ENCODE peak calls at places on chromosome 7, in five cellular contexts. One of them, this sample, is unnamed.

GRCh38 chr7:103432713-103433112 is 13.3 kb downstream of the SLC26A5 start:
- DNase-seq in WTC11: no peak
- DNase-seq in HepG2: no peak
- DNase-seq in K562: no peak
- DNase-seq in endothelial cell of umbilical vein: no peak
- DNase-seq in this sample: no peak

GRCh38 chr7:156064921-156065386 is 252.7 kb upstream of the SHH start:
- DNase-seq in endothelial cell of umbilical vein: peak
- DNase-seq in WTC11: no peak
- DNase-seq in K562: no peak
- DNase-seq in HepG2: peak
- DNase-seq in this sample: peak

GRCh38 chr7:81098213-81098612 is 179.4 kb upstream of the SEMA3C start:
- DNase-seq in HepG2: no peak
- DNase-seq in endothelial cell of umbilical vein: no peak
- DNase-seq in K562: no peak
- DNase-seq in WTC11: no peak
- DNase-seq in this sample: no peak

GRCh38 chr7:90660819-90661218 is 64.7 kb downstream of the CDK14 start:
- DNase-seq in K562: no peak
- DNase-seq in HepG2: no peak
- DNase-seq in WTC11: no peak
- DNase-seq in endothelial cell of umbilical vein: no peak
- DNase-seq in this sample: no peak

GRCh38 chr7:13050703-13051102 is 363.3 kb downstream of the ARL4A start:
- DNase-seq in K562: no peak
- DNase-seq in endothelial cell of umbilical vein: peak
- DNase-seq in HepG2: peak
- DNase-seq in WTC11: no peak
- DNase-seq in this sample: peak

GRCh38 chr7:28955356-28955722 is 2.8 kb downstream of the TRIL start:
- DNase-seq in HepG2: no peak
- DNase-seq in WTC11: no peak
- DNase-seq in K562: no peak
- DNase-seq in endothelial cell of umbilical vein: no peak
- DNase-seq in this sample: no peak

GRCh38 chr7:101542527-101543241 is 86.4 kb downstream of the MYL10 start:
- DNase-seq in WTC11: peak
- DNase-seq in HepG2: peak
- DNase-seq in endothelial cell of umbilical vein: peak
- DNase-seq in K562: peak
- DNase-seq in this sample: peak

GRCh38 chr7:151459726-151460473 is 20.0 kb upstream of the CRYGN start:
- DNase-seq in endothelial cell of umbilical vein: peak
- DNase-seq in WTC11: no peak
- DNase-seq in HepG2: peak
- DNase-seq in K562: no peak
- DNase-seq in this sample: peak

GRCh38 chr7:25189197-25189596 is 39.1 kb downstream of the NPVF start:
- DNase-seq in HepG2: peak
- DNase-seq in WTC11: no peak
- DNase-seq in K562: no peak
- DNase-seq in endothelial cell of umbilical vein: no peak
- DNase-seq in this sample: no peak

GRCh38 chr7:99557196-99557607 is 1.2 kb upstream of the ZNF655 start:
- DNase-seq in K562: peak
- DNase-seq in endothelial cell of umbilical vein: no peak
- DNase-seq in HepG2: no peak
- DNase-seq in WTC11: no peak
- DNase-seq in this sample: no peak

GRCh38 chr7:1886361-1887064 is 216.4 kb downstream of the ELFN1 start:
- DNase-seq in endothelial cell of umbilical vein: no peak
- DNase-seq in K562: no peak
- DNase-seq in HepG2: no peak
- DNase-seq in WTC11: no peak
- DNase-seq in this sample: no peak

GRCh38 chr7:48376263-48376662 is 205.0 kb downstream of the ABCA13 start:
- DNase-seq in K562: no peak
- DNase-seq in endothelial cell of umbilical vein: no peak
- DNase-seq in HepG2: no peak
- DNase-seq in WTC11: no peak
- DNase-seq in this sample: no peak

GRCh38 chr7:130084037-130084875 is 13.9 kb downstream of the KLHDC10 start:
- DNase-seq in endothelial cell of umbilical vein: peak
- DNase-seq in K562: peak
- DNase-seq in HepG2: peak
- DNase-seq in WTC11: no peak
- DNase-seq in this sample: peak

GRCh38 chr7:1112109-1112508 is 24.2 kb downstream of the GPER1 start:
- DNase-seq in endothelial cell of umbilical vein: peak
- DNase-seq in WTC11: no peak
- DNase-seq in K562: no peak
- DNase-seq in HepG2: no peak
- DNase-seq in this sample: no peak

GRCh38 chr7:36367561-36367889 is 22.1 kb upstream of the ANLN start:
- DNase-seq in K562: no peak
- DNase-seq in endothelial cell of umbilical vein: no peak
- DNase-seq in WTC11: no peak
- DNase-seq in HepG2: no peak
- DNase-seq in this sample: no peak

GRCh38 chr7:10022957-10023356 is 950.7 kb upstream of the PHF14 start:
- DNase-seq in endothelial cell of umbilical vein: peak
- DNase-seq in WTC11: peak
- DNase-seq in K562: no peak
- DNase-seq in HepG2: no peak
- DNase-seq in this sample: no peak

GRCh38 chr7:145036592-145037386 is 200.9 kb upstream of the TPK1 start:
- DNase-seq in HepG2: peak
- DNase-seq in K562: peak
- DNase-seq in endothelial cell of umbilical vein: peak
- DNase-seq in WTC11: peak
- DNase-seq in this sample: peak

GRCh38 chr7:24576171-24577052 is 3.2 kb downstream of the PALS2 start:
- DNase-seq in endothelial cell of umbilical vein: peak
- DNase-seq in K562: peak
- DNase-seq in WTC11: no peak
- DNase-seq in HepG2: peak
- DNase-seq in this sample: peak

GRCh38 chr7:131431289-131431688 is 103.6 kb downstream of the MKLN1 start:
- DNase-seq in WTC11: no peak
- DNase-seq in HepG2: no peak
- DNase-seq in K562: no peak
- DNase-seq in endothelial cell of umbilical vein: no peak
- DNase-seq in this sample: peak

GRCh38 chr7:17564678-17565209 is 266.3 kb downstream of the AHR start:
- DNase-seq in HepG2: no peak
- DNase-seq in K562: no peak
- DNase-seq in WTC11: no peak
- DNase-seq in endothelial cell of umbilical vein: peak
- DNase-seq in this sample: no peak

GRCh38 chr7:2233876-2234275 is 1.1 kb upstream of the MAD1L1 start:
- DNase-seq in endothelial cell of umbilical vein: peak
- DNase-seq in HepG2: no peak
- DNase-seq in K562: no peak
- DNase-seq in WTC11: no peak
- DNase-seq in this sample: no peak

DNA sequence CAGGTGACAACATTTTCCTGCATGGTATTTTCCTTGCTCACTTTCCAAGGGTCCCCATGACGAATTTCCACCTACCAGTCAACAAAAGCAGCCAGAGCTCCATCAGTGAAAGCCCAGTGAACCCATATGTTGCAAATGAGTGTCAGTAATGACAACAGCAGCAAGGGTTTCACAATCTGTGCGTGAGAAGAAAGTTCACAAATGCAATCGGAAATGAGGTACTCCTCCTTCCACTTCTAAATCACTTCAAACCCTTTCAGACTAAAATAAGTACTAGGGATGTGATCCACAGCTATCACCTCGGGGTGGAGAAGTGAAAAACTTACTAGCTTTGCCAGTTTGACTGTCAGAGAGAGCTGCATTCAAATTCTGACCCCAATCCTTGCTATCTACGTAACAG is 55.6 kb upstream of the BET1 start:
- DNase-seq in WTC11: no peak
- DNase-seq in HepG2: no peak
- DNase-seq in endothelial cell of umbilical vein: no peak
- DNase-seq in K562: no peak
- DNase-seq in this sample: no peak
- TF ChIP-seq MAX in WTC11: no peak
- TF ChIP-seq MAX in HepG2: no peak
- TF ChIP-seq MAX in endothelial cell of umbilical vein: no peak
- TF ChIP-seq MAX in K562: no peak
- TF ChIP-seq MAX in this sample: no peak

DNA sequence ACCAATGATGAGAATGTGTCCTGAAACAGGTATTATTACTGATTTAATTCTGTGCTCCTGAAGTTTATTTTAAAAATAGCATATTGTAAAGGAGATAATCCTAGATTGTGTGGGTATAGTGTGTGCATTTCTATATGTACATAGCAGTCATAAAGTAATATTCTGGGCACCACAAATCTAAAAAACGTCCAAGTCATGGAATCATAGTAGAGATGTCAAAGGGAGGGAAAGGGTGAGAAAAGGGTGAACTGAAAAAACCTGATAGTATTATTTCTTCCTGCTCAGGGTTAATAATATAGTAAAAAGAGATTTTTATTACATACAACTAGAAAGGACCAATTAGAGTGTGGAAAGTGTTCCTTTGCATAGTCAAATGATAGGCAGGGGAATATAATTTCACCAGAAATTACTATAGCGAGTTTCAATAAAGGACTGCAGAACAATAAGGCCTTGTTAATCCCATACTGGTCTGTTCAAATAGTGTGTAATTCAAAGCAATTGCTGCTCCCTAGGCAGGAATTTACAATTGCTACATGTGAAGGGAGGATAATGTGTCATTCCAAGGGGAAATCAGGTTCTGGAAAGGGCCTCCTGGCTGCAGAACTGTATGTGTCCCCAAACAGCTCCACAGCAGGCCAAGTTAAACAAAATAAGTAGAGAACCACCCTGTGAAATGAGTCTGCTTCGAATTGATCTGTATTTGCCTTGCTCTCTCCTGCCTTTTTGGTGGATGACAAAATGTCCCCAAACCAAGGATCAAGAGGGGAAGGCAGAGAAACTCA is 42.5 kb upstream of the KMT2E start:
- DNase-seq in WTC11: no peak
- DNase-seq in HepG2: peak
- DNase-seq in endothelial cell of umbilical vein: peak
- DNase-seq in K562: no peak
- DNase-seq in this sample: peak
- TF ChIP-seq MAX in WTC11: no peak
- TF ChIP-seq MAX in HepG2: no peak
- TF ChIP-seq MAX in endothelial cell of umbilical vein: no peak
- TF ChIP-seq MAX in K562: no peak
- TF ChIP-seq MAX in this sample: no peak

GRCh38 chr7:149794665-149795064 is 21.3 kb upstream of the ZNF467 start:
- DNase-seq in HepG2: no peak
- DNase-seq in K562: peak
- DNase-seq in endothelial cell of umbilical vein: no peak
- DNase-seq in WTC11: no peak
- DNase-seq in this sample: no peak

GRCh38 chr7:149795126-149795525 is 21.7 kb upstream of the ZNF467 start:
- DNase-seq in K562: no peak
- DNase-seq in HepG2: no peak
- DNase-seq in WTC11: no peak
- DNase-seq in endothelial cell of umbilical vein: no peak
- DNase-seq in this sample: no peak

GRCh38 chr7:149792220-149792595 is 18.8 kb upstream of the ZNF467 start:
- DNase-seq in HepG2: no peak
- DNase-seq in endothelial cell of umbilical vein: no peak
- DNase-seq in K562: no peak
- DNase-seq in WTC11: no peak
- DNase-seq in this sample: no peak

GRCh38 chr7:149791411-149792219 is 18.2 kb upstream of the ZNF467 start:
- DNase-seq in K562: no peak
- DNase-seq in HepG2: no peak
- DNase-seq in endothelial cell of umbilical vein: no peak
- DNase-seq in WTC11: no peak
- DNase-seq in this sample: no peak

GRCh38 chr7:149793261-149793660 is 19.9 kb upstream of the ZNF467 start:
- DNase-seq in endothelial cell of umbilical vein: no peak
- DNase-seq in WTC11: no peak
- DNase-seq in HepG2: no peak
- DNase-seq in K562: no peak
- DNase-seq in this sample: no peak
- TF ChIP-seq MAX in endothelial cell of umbilical vein: no peak
- TF ChIP-seq MAX in WTC11: no peak
- TF ChIP-seq MAX in HepG2: no peak
- TF ChIP-seq MAX in K562: no peak
- TF ChIP-seq MAX in this sample: no peak

GRCh38 chr7:33237034-33237433 is 107.7 kb downstream of the BBS9 start:
- DNase-seq in HepG2: no peak
- DNase-seq in WTC11: no peak
- DNase-seq in K562: no peak
- DNase-seq in endothelial cell of umbilical vein: peak
- DNase-seq in this sample: no peak
- TF ChIP-seq MAX in HepG2: no peak
- TF ChIP-seq MAX in WTC11: no peak
- TF ChIP-seq MAX in K562: no peak
- TF ChIP-seq MAX in endothelial cell of umbilical vein: no peak
- TF ChIP-seq MAX in this sample: no peak

DNA sequence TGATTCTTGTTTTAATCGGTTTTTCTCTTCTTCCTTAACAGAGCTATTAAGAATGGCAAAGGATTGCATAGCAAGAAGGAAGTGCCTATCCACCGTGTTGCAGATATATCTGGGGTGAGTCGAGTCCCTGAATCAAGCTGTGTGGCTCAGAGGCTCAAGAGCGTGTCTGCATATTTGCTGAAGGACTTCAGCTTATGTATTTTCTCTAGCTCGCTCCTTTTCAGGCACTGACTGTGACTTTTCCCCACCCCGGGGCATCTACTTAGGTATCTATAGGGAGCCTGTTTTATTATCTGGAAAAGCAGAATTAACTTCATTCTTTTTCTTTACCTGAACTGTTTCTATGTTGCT is 126.6 kb downstream of the LRRC4 start:
- DNase-seq in WTC11: no peak
- DNase-seq in HepG2: no peak
- DNase-seq in endothelial cell of umbilical vein: no peak
- DNase-seq in K562: no peak
- DNase-seq in this sample: no peak
- TF ChIP-seq MAX in WTC11: no peak
- TF ChIP-seq MAX in HepG2: no peak
- TF ChIP-seq MAX in endothelial cell of umbilical vein: no peak
- TF ChIP-seq MAX in K562: no peak
- TF ChIP-seq MAX in this sample: no peak

GRCh38 chr7:44065431-44066110 is at the start of gene PGAM2:
- DNase-seq in WTC11: peak
- DNase-seq in K562: no peak
- DNase-seq in endothelial cell of umbilical vein: no peak
- DNase-seq in HepG2: no peak
- DNase-seq in this sample: no peak
- TF ChIP-seq MAX in WTC11: peak
- TF ChIP-seq MAX in K562: no peak
- TF ChIP-seq MAX in endothelial cell of umbilical vein: no peak
- TF ChIP-seq MAX in HepG2: no peak
- TF ChIP-seq MAX in this sample: no peak

This sample was measured in A549.